ENCODE peak calls at places on chromosomes 3 and 15, in nine cellular contexts. M, Y, W, B, A, U, E, P and R are unnamed samples.

GRCh38 chr3:120147072-120147871 is 53.0 kb upstream of the GSK3B start:
- DNase-seq in M (no peak), Y (no peak), W (peak), B (no peak), A (no peak), U (no peak), E (peak), P (peak), R (peak)

GRCh38 chr3:150005243-150006102 is 34.8 kb upstream of the PFN2 start:
- DNase-seq in M (no peak), Y (no peak), W (no peak), B (no peak), A (no peak), U (no peak), E (no peak), P (no peak), R (no peak)

GRCh38 chr3:117434881-117435412 is 725.4 kb downstream of the TUSC7 start:
- DNase-seq in M (no peak), Y (no peak), W (no peak), B (no peak), A (no peak), U (no peak), E (no peak), P (no peak), R (no peak)

GRCh38 chr15:100726426-100727190 is 124.2 kb downstream of the ASB7 start:
- DNase-seq in M (no peak), Y (no peak), W (no peak), B (peak), A (peak), U (peak), E (no peak), P (no peak), R (no peak)

GRCh38 chr3:122000936-122001605 is 21.0 kb downstream of the ILDR1 start:
- DNase-seq in M (no peak), Y (no peak), W (no peak), B (no peak), A (no peak), U (no peak), E (no peak), P (no peak), R (no peak)

GRCh38 chr15:59596640-59597039 is 14.9 kb upstream of the GCNT3 start:
- DNase-seq in M (no peak), Y (no peak), W (no peak), B (no peak), A (no peak), U (no peak), E (no peak), P (no peak), R (no peak)

GRCh38 chr3:30347679-30348216 is 258.7 kb upstream of the TGFBR2 start:
- DNase-seq in M (no peak), Y (no peak), W (no peak), B (no peak), A (no peak), U (peak), E (no peak), P (peak), R (no peak)

GRCh38 chr3:41997702-41998551 is 36.0 kb upstream of the ULK4 start:
- DNase-seq in M (no peak), Y (no peak), W (peak), B (no peak), A (no peak), U (peak), E (no peak), P (no peak), R (peak)

GRCh38 chr3:165339753-165340152 is 143.6 kb upstream of the SLITRK3 start:
- DNase-seq in M (no peak), Y (no peak), W (peak), B (no peak), A (no peak), U (peak), E (no peak), P (no peak), R (peak)

DNA sequence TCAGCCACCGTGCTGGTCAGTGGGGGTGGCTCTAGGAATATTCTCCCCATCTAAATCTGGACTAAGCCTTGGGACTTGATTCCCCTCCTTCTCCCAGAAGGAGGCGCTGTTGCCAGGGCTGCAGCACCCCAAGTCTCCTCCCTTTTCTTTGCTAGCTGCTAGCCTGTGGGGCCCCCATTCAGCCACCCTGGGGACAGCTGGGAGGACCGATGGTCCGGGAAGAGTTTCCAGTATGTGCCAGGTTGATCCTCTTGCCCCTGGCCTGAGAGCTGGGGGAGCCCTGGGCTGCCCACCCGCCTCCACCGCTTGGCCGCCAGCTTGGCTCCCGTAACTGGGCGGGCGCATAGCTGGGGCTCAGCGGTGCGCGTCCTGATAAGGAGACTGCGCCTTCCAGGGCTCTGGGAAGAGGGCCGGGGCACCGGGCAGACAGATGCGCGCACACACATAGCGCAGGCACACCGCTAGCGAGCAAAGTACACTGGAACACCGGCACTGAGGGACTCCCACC is 4.2 kb downstream of the SMAD6 start:
- DNase-seq in M (peak), Y (peak), W (peak), B (no peak), A (no peak), U (peak), E (peak), P (no peak), R (no peak)
- TF ChIP-seq CTCF in M (peak), Y (no peak), W (peak), B (peak), A (no peak), U (peak), E (peak), P (peak), R (peak)

DNA sequence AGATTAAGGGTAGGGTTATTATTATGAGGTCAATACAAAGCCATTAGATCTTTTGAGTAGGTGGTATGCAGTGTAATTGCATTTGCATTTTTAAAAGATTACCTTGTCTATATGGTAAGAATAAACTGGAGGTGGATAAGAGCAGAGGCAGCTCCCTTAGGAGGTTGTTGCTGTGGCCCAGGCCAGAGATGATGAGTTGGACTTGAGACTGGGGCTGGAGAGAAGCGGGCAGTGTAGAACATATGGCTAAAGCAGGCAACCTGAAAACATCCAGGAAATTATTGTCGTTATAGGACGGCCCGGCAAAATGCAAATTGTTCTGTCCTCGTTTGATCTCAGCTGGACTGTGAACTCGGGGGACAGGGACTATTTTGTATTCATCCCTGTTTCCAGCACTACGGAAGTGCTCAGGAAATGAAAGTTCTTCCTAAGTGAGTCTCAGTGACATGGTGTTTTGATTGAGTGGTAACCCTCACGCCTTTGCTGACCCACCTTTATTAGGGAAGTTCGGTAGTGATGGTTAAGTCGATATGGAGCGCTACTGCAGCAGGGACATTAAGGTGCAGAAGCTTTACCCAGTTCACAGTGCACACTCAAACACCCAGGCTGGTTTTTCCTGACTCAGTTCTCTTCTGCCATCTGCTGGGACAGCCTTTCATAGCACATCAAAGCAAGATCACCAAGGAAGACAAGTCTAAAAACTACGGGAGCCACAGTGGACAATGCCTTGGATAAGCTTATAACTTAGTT is 27.2 kb upstream of the VPS33B start:
- DNase-seq in M (no peak), Y (no peak), W (peak), B (no peak), A (peak), U (peak), E (peak), P (peak), R (peak)
- TF ChIP-seq CTCF in M (peak), Y (peak), W (peak), B (peak), A (peak), U (peak), E (peak), P (peak), R (peak)

DNA sequence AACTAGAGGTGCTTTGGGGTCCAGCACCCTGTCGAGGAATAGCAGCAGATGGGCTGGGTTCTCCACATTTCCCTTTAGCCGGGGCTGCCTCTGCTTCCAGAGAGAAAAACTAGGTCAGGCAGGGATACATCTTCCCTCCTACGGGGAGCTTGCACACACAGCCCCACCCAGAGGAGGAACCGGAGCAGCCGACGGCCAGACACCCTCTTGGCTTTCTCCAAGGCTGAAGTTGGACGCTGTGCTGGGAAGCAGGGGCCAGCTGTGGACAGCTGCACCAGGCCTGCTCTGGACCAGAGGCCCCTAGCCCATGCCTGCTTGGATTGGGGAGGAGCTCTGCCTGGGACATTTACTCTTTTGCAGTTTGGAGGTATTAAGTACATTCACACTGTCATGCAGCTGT is 44.7 kb upstream of the NR2C2 start:
- DNase-seq in M (no peak), Y (peak), W (no peak), B (no peak), A (peak), U (no peak), E (peak), P (no peak), R (no peak)
- TF ChIP-seq CTCF in M (no peak), Y (no peak), W (no peak), B (no peak), A (no peak), U (no peak), E (no peak), P (no peak), R (no peak)

GRCh38 chr3:20078194-20078709 is 38.0 kb downstream of the KAT2B start:
- DNase-seq in M (no peak), Y (no peak), W (no peak), B (no peak), A (no peak), U (no peak), E (no peak), P (no peak), R (no peak)

GRCh38 chr3:20080956-20081554 is 40.8 kb downstream of the KAT2B start:
- DNase-seq in M (peak), Y (peak), W (no peak), B (no peak), A (peak), U (peak), E (peak), P (no peak), R (no peak)

GRCh38 chr3:20083253-20083652 is 43.0 kb downstream of the KAT2B start:
- DNase-seq in M (no peak), Y (no peak), W (no peak), B (no peak), A (no peak), U (no peak), E (no peak), P (no peak), R (no peak)

GRCh38 chr3:20079621-20080020 is 39.4 kb downstream of the KAT2B start:
- DNase-seq in M (no peak), Y (no peak), W (no peak), B (no peak), A (no peak), U (no peak), E (no peak), P (no peak), R (no peak)

GRCh38 chr3:20083953-20084352 is 43.7 kb downstream of the KAT2B start:
- DNase-seq in M (no peak), Y (no peak), W (no peak), B (no peak), A (no peak), U (no peak), E (no peak), P (no peak), R (no peak)
- TF ChIP-seq CTCF in M (no peak), Y (no peak), W (no peak), B (no peak), A (no peak), U (no peak), E (no peak), P (no peak), R (no peak)

DNA sequence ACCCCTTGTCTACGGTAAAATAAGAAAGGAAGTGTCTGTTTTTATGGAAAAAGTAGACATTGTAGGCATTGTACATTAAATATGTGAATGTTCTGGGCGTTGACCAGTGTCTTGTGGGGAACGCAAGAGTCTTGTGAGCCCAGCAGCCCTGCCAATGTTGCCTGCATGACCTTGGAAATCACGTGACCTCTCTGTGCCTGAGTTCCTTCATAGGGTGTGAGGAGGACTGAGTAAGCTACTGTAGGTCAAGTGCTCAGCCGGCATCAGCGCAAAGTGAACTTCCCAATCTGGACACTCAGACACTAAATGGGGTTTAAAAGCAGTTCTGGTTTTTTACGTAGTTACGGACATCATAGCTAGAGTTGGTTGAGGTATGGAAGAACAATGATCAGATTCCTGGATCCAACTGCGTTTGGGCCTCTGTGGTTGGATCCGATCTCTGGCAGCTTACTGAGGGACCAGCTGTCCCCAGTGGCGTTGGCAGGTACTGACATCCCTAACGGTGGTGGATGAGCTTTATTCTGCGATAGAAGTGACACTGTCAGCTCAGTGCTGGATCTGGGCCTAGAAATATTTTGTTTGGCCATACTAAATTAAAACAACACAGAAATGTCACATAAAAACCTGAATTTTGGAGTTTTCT is 63.8 kb downstream of the SPSB4 start:
- DNase-seq in M (no peak), Y (no peak), W (peak), B (peak), A (no peak), U (no peak), E (peak), P (no peak), R (peak)
- TF ChIP-seq CTCF in M (peak), Y (peak), W (peak), B (peak), A (no peak), U (peak), E (peak), P (peak), R (peak)

GRCh38 chr3:62621171-62621570 is 247.8 kb upstream of the FEZF2 start:
- DNase-seq in M (no peak), Y (no peak), W (no peak), B (no peak), A (no peak), U (no peak), E (no peak), P (no peak), R (no peak)

GRCh38 chr3:62625278-62625677 is 249.9 kb downstream of the CADPS start:
- DNase-seq in M (no peak), Y (no peak), W (no peak), B (no peak), A (no peak), U (no peak), E (no peak), P (no peak), R (no peak)

GRCh38 chr3:62622553-62623174 is 249.3 kb upstream of the FEZF2 start:
- DNase-seq in M (no peak), Y (no peak), W (peak), B (no peak), A (no peak), U (peak), E (no peak), P (no peak), R (peak)
- TF ChIP-seq CTCF in M (peak), Y (peak), W (peak), B (peak), A (peak), U (peak), E (peak), P (peak), R (peak)

DNA sequence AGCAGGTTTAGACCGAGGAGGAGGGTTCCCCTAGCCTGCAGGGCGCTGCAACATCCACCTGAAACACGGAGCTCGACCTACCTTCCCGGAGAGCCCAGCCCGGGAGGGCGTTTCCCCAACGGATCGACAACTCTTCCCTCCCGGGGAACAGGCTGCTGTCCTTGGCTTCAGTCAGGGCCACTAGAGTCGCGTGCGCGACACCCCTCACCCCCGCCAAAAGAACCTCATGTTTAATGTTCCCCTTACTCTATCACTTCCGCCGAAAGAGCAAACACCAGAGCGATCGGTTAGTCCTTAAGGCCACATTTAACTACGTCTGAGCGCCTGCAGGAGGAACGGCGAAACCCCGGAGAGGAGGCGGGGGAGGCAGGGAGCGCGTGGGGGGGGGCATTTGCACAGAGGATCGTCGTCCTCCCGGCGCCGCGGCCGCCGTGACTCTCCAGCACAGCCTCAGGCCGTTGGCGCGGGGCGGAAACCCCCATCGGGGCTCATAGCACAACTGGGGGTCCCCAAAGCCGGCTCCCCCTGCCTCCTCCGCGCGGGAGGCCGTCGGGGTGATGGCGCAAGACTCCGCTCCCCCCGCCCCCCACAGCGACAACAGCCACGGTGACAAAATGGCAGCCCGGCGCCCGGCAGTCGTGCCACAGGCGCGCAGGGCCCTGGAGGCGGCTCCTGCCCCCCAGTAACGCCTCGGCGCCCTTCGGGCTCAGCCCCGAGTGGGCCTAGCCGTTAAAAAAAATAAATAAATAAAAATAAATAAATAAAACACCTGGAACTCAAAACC is 3.2 kb downstream of the ANP32A start:
- DNase-seq in M (peak), Y (peak), W (peak), B (peak), A (peak), U (peak), E (peak), P (no peak), R (peak)
- TF ChIP-seq CTCF in M (no peak), Y (no peak), W (no peak), B (no peak), A (no peak), U (no peak), E (peak), P (no peak), R (no peak)

DNA sequence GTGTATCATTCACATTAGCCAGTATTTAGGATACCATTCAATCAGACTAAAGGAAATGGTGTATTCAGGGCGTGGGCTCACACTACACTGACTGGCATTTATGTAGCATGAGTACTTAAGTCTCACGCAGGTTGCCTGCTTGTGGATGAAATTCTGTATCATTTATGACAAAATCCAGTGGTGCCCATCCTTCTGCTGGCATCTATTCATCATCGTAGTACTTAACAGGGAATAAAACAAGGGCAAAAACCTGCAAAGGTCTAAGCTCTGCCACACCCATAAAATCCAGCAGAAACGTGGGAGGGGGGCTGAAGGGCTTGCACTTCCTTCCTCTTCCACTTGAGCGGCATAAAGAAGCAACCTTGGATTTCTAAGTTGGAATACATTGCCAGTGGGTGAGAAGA is 2.7 kb downstream of the GAP43 start:
- DNase-seq in M (no peak), Y (no peak), W (no peak), B (no peak), A (no peak), U (no peak), E (no peak), P (no peak), R (no peak)
- TF ChIP-seq CTCF in M (no peak), Y (no peak), W (peak), B (no peak), A (no peak), U (no peak), E (no peak), P (no peak), R (no peak)